ENCODE peak calls at places on chromosomes 6 and 20, in ten cellular contexts. One of them, this sample, is unnamed.

GRCh38 chr6:5204340-5204739 is 56.4 kb downstream of the LYRM4 start:
- DNase-seq in AG04450: no peak
- DNase-seq in H54: no peak
- DNase-seq in GM23248: no peak
- DNase-seq in GM12865: no peak
- DNase-seq in choroid plexus epithelial cell: no peak
- DNase-seq in amniotic epithelial cell: no peak
- DNase-seq in iris pigment epithelial cell: no peak
- DNase-seq in CD8-positive, alpha-beta memory T cell: no peak
- DNase-seq in NAMALWA: no peak
- DNase-seq in this sample: no peak

GRCh38 chr6:31814677-31815024 is 432 bp downstream of the HSPA1L start:
- DNase-seq in AG04450: peak; percentile 93
- DNase-seq in H54: peak; percentile 85
- DNase-seq in GM23248: peak; percentile 98
- DNase-seq in GM12865: peak; percentile 89
- DNase-seq in choroid plexus epithelial cell: peak; percentile 97
- DNase-seq in amniotic epithelial cell: peak; percentile 99
- DNase-seq in iris pigment epithelial cell: peak; percentile 99
- DNase-seq in CD8-positive, alpha-beta memory T cell: peak; percentile 61
- DNase-seq in NAMALWA: no peak
- DNase-seq in this sample: peak; percentile 55

GRCh38 chr20:25076731-25077609 is 5.0 kb downstream of the VSX1 start:
- DNase-seq in AG04450: no peak
- DNase-seq in H54: peak; percentile 79
- DNase-seq in GM23248: peak; percentile 60
- DNase-seq in GM12865: peak; percentile 41
- DNase-seq in choroid plexus epithelial cell: no peak
- DNase-seq in amniotic epithelial cell: peak; percentile 46
- DNase-seq in iris pigment epithelial cell: peak; percentile 18
- DNase-seq in CD8-positive, alpha-beta memory T cell: no peak
- DNase-seq in NAMALWA: peak; percentile 66
- DNase-seq in this sample: peak; percentile 49

GRCh38 chr20:36856691-36857635 is 19.0 kb upstream of the TLDC2 start:
- DNase-seq in AG04450: no peak
- DNase-seq in H54: no peak
- DNase-seq in GM23248: peak; percentile 58
- DNase-seq in GM12865: no peak
- DNase-seq in choroid plexus epithelial cell: peak; percentile 69
- DNase-seq in amniotic epithelial cell: peak; percentile 63
- DNase-seq in iris pigment epithelial cell: peak; percentile 63
- DNase-seq in CD8-positive, alpha-beta memory T cell: peak; percentile 51
- DNase-seq in NAMALWA: no peak
- DNase-seq in this sample: no peak

GRCh38 chr6:168132531-168133184 is 53.6 kb upstream of the FRMD1 start:
- DNase-seq in AG04450: peak; percentile 20
- DNase-seq in H54: no peak
- DNase-seq in GM23248: peak; percentile 88
- DNase-seq in GM12865: no peak
- DNase-seq in choroid plexus epithelial cell: peak; percentile 80
- DNase-seq in amniotic epithelial cell: peak; percentile 90
- DNase-seq in iris pigment epithelial cell: peak; percentile 83
- DNase-seq in CD8-positive, alpha-beta memory T cell: no peak
- DNase-seq in NAMALWA: no peak
- DNase-seq in this sample: no peak

GRCh38 chr20:31617432-31618104 is 12.5 kb downstream of the ID1 start:
- DNase-seq in AG04450: no peak
- DNase-seq in H54: no peak
- DNase-seq in GM23248: no peak
- DNase-seq in GM12865: peak; percentile 43
- DNase-seq in choroid plexus epithelial cell: no peak
- DNase-seq in amniotic epithelial cell: no peak
- DNase-seq in iris pigment epithelial cell: no peak
- DNase-seq in CD8-positive, alpha-beta memory T cell: no peak
- DNase-seq in NAMALWA: no peak
- DNase-seq in this sample: no peak

GRCh38 chr6:134724653-134725340 is 225.1 kb downstream of the ALDH8A1 start:
- DNase-seq in AG04450: peak; percentile 59
- DNase-seq in H54: no peak
- DNase-seq in GM23248: no peak
- DNase-seq in GM12865: no peak
- DNase-seq in choroid plexus epithelial cell: peak; percentile 78
- DNase-seq in amniotic epithelial cell: peak; percentile 29
- DNase-seq in iris pigment epithelial cell: peak; percentile 83
- DNase-seq in CD8-positive, alpha-beta memory T cell: no peak
- DNase-seq in NAMALWA: no peak
- DNase-seq in this sample: no peak

GRCh38 chr6:113221850-113222249 is 635.3 kb upstream of the MARCKS start:
- DNase-seq in AG04450: no peak
- DNase-seq in H54: no peak
- DNase-seq in GM23248: no peak
- DNase-seq in GM12865: no peak
- DNase-seq in choroid plexus epithelial cell: no peak
- DNase-seq in amniotic epithelial cell: no peak
- DNase-seq in iris pigment epithelial cell: no peak
- DNase-seq in CD8-positive, alpha-beta memory T cell: no peak
- DNase-seq in NAMALWA: no peak
- DNase-seq in this sample: no peak

GRCh38 chr6:128822271-128822670 is 60.7 kb upstream of the LAMA2 start:
- DNase-seq in AG04450: peak; percentile 16
- DNase-seq in H54: no peak
- DNase-seq in GM23248: peak; percentile 3
- DNase-seq in GM12865: no peak
- DNase-seq in choroid plexus epithelial cell: peak; percentile 64
- DNase-seq in amniotic epithelial cell: peak; percentile 63
- DNase-seq in iris pigment epithelial cell: peak; percentile 54
- DNase-seq in CD8-positive, alpha-beta memory T cell: no peak
- DNase-seq in NAMALWA: no peak
- DNase-seq in this sample: no peak

GRCh38 chr6:154653853-154654252 is 79.4 kb upstream of the SCAF8 start:
- DNase-seq in AG04450: no peak
- DNase-seq in H54: peak; percentile 50
- DNase-seq in GM23248: peak; percentile 76
- DNase-seq in GM12865: no peak
- DNase-seq in choroid plexus epithelial cell: peak; percentile 92
- DNase-seq in amniotic epithelial cell: peak; percentile 92
- DNase-seq in iris pigment epithelial cell: peak; percentile 94
- DNase-seq in CD8-positive, alpha-beta memory T cell: no peak
- DNase-seq in NAMALWA: no peak
- DNase-seq in this sample: no peak

GRCh38 chr6:49919261-49919660 is 44.7 kb downstream of the DEFB114 start:
- DNase-seq in AG04450: no peak
- DNase-seq in H54: no peak
- DNase-seq in GM23248: no peak
- DNase-seq in GM12865: no peak
- DNase-seq in choroid plexus epithelial cell: no peak
- DNase-seq in amniotic epithelial cell: no peak
- DNase-seq in iris pigment epithelial cell: no peak
- DNase-seq in CD8-positive, alpha-beta memory T cell: no peak
- DNase-seq in NAMALWA: no peak
- DNase-seq in this sample: no peak

GRCh38 chr6:54058236-54058635 is 53.0 kb upstream of the MLIP start:
- DNase-seq in AG04450: no peak
- DNase-seq in H54: no peak
- DNase-seq in GM23248: no peak
- DNase-seq in GM12865: no peak
- DNase-seq in choroid plexus epithelial cell: no peak
- DNase-seq in amniotic epithelial cell: peak; percentile 17
- DNase-seq in iris pigment epithelial cell: no peak
- DNase-seq in CD8-positive, alpha-beta memory T cell: no peak
- DNase-seq in NAMALWA: no peak
- DNase-seq in this sample: no peak

GRCh38 chr20:35821807-35822242 is 50.0 kb downstream of the PHF20 start:
- DNase-seq in AG04450: no peak
- DNase-seq in H54: peak; percentile 47
- DNase-seq in GM23248: peak; percentile 80
- DNase-seq in GM12865: no peak
- DNase-seq in choroid plexus epithelial cell: peak; percentile 86
- DNase-seq in amniotic epithelial cell: peak; percentile 95
- DNase-seq in iris pigment epithelial cell: peak; percentile 87
- DNase-seq in CD8-positive, alpha-beta memory T cell: no peak
- DNase-seq in NAMALWA: no peak
- DNase-seq in this sample: no peak